ENCODE peak calls at places on chromosome 13, in nine cellular contexts. T, V, E, J, U, S, X, F and G are unnamed samples.

GRCh38 chr13:58056411-58056810 is 424.9 kb downstream of the PCDH17 start:
- DNase-seq in V (no peak), U (no peak), X (no peak), T (no peak), E (no peak), J (no peak), S (no peak), F (no peak), G (no peak)

GRCh38 chr13:107518292-107518691 is 697.0 kb downstream of the LIG4 start:
- DNase-seq in J (peak), S (no peak), T (no peak), E (no peak), U (no peak), F (no peak), X (peak), V (peak), G (no peak)

GRCh38 chr13:30681489-30682242 is 53.7 kb upstream of the ALOX5AP start:
- DNase-seq in X (no peak), S (peak), V (no peak), E (no peak), J (no peak), F (no peak), T (no peak), U (no peak), G (no peak)

GRCh38 chr13:41289463-41289881 is 21.6 kb upstream of the NAA16 start:
- DNase-seq in T (no peak), S (no peak), J (no peak), E (no peak), V (no peak), F (no peak), X (no peak), U (no peak), G (no peak)

GRCh38 chr13:44573071-44573470 is 3.1 kb downstream of the TSC22D1 start:
- DNase-seq in T (no peak), S (no peak), V (no peak), E (no peak), J (no peak), X (peak), U (no peak), F (no peak), G (no peak)

GRCh38 chr13:80339841-80340642 is 884 bp downstream of the SPRY2 start:
- DNase-seq in E (peak), T (no peak), X (peak), S (no peak), J (peak), F (peak), U (peak), V (peak), G (peak)

GRCh38 chr13:50994651-50995050 is 85.1 kb downstream of the RNASEH2B start:
- DNase-seq in T (no peak), U (peak), V (no peak), S (no peak), X (no peak), J (no peak), E (no peak), F (no peak), G (no peak)

GRCh38 chr13:80436571-80437169 is 95.7 kb upstream of the SPRY2 start:
- DNase-seq in T (no peak), J (no peak), F (peak), V (no peak), E (no peak), X (no peak), U (peak), S (peak), G (no peak)

GRCh38 chr13:33150146-33150545 is 133.9 kb downstream of the KL start:
- DNase-seq in X (no peak), S (peak), J (no peak), F (no peak), E (no peak), V (peak), T (no peak), U (no peak), G (no peak)

GRCh38 chr13:45048890-45049407 is 59.6 kb downstream of the GPALPP1 start:
- DNase-seq in X (no peak), E (no peak), U (no peak), S (no peak), V (no peak), T (no peak), F (no peak), J (no peak), G (no peak)

GRCh38 chr13:85383291-85383690 is 415.9 kb downstream of the SLITRK6 start:
- DNase-seq in S (no peak), V (no peak), U (no peak), E (no peak), F (no peak), X (no peak), T (no peak), J (no peak), G (no peak)

GRCh38 chr13:45036206-45036605 is 46.9 kb downstream of the GPALPP1 start:
- DNase-seq in V (no peak), S (no peak), F (no peak), X (peak), E (no peak), U (no peak), J (no peak), T (no peak), G (no peak)

GRCh38 chr13:21012211-21012610 is 49.2 kb downstream of the LATS2 start:
- DNase-seq in U (no peak), F (no peak), T (no peak), S (no peak), J (no peak), E (peak), X (no peak), V (no peak), G (no peak)

GRCh38 chr13:85261757-85262346 is 537.4 kb downstream of the SLITRK6 start:
- DNase-seq in E (no peak), X (peak), T (no peak), S (no peak), V (peak), U (no peak), J (peak), F (no peak), G (no peak)

GRCh38 chr13:53100394-53101063 is 71.9 kb downstream of the OLFM4 start:
- DNase-seq in F (no peak), V (no peak), X (no peak), T (no peak), E (no peak), S (no peak), U (no peak), J (peak), G (no peak)

GRCh38 chr13:39269004-39269403 is 230.7 kb downstream of the NHLRC3 start:
- DNase-seq in U (no peak), T (no peak), F (no peak), E (no peak), V (no peak), J (no peak), X (no peak), S (no peak), G (no peak)

GRCh38 chr13:21749410-21749809 is 78.5 kb downstream of the FGF9 start:
- DNase-seq in E (no peak), U (no peak), X (no peak), S (no peak), F (no peak), V (peak), T (no peak), J (no peak), G (no peak)

GRCh38 chr13:87986639-87987250 is 315.6 kb downstream of the SLITRK5 start:
- DNase-seq in V (no peak), X (no peak), F (no peak), U (no peak), J (no peak), S (no peak), E (no peak), T (no peak), G (no peak)

GRCh38 chr13:105655046-105655445 is 880.4 kb downstream of the EFNB2 start:
- DNase-seq in F (no peak), E (no peak), S (peak), X (no peak), J (no peak), U (no peak), T (no peak), V (peak), G (no peak)

GRCh38 chr13:45696610-45697226 is 5.4 kb upstream of the CBY2 start:
- DNase-seq in T (no peak), E (no peak), U (no peak), X (no peak), S (no peak), J (no peak), F (no peak), V (peak), G (no peak)

GRCh38 chr13:24308488-24309020 is 826 bp upstream of the C1QTNF9 start:
- DNase-seq in T (no peak), U (no peak), V (no peak), E (no peak), J (no peak), X (no peak), F (no peak), S (no peak), G (no peak)

GRCh38 chr13:24308068-24308445 is 1.3 kb upstream of the C1QTNF9 start:
- DNase-seq in T (no peak), V (no peak), S (no peak), X (no peak), J (no peak), U (no peak), E (no peak), F (no peak), G (no peak)

GRCh38 chr13:24313449-24313848 is 4.1 kb downstream of the C1QTNF9 start:
- DNase-seq in V (no peak), F (no peak), X (peak), S (peak), E (no peak), U (no peak), T (no peak), J (no peak), G (no peak)
- TF ChIP-seq CTCF in V (peak), F (peak), X (peak), S (peak), E (no peak), U (no peak), T (peak), J (peak), G (no peak)

GRCh38 chr13:100986571-100986970 is 312.0 kb upstream of the TMTC4 start:
- DNase-seq in U (no peak), T (no peak), E (no peak), V (no peak), X (no peak), S (no peak), J (no peak), F (no peak), G (no peak)

GRCh38 chr13:100989424-100989823 is 314.8 kb upstream of the TMTC4 start:
- DNase-seq in F (no peak), E (no peak), T (no peak), S (no peak), U (no peak), J (no peak), V (no peak), X (no peak), G (no peak)

GRCh38 chr13:100984349-100984748 is 309.8 kb upstream of the TMTC4 start:
- DNase-seq in U (no peak), F (no peak), J (no peak), T (no peak), V (peak), X (no peak), S (no peak), E (no peak), G (no peak)

GRCh38 chr13:100983111-100983510 is 308.5 kb upstream of the TMTC4 start:
- DNase-seq in E (no peak), V (no peak), J (no peak), U (no peak), F (no peak), X (no peak), T (no peak), S (no peak), G (no peak)

GRCh38 chr13:100987993-100988392 is 313.4 kb upstream of the TMTC4 start:
- DNase-seq in X (peak), T (no peak), J (peak), V (peak), F (no peak), U (no peak), S (peak), E (no peak), G (no peak)
- TF ChIP-seq CTCF in X (peak), T (no peak), J (no peak), V (peak), F (no peak), U (no peak), S (peak), E (no peak), G (no peak)

GRCh38 chr13:99768986-99769385 is 202.6 kb downstream of the ZIC5 start:
- DNase-seq in S (no peak), V (no peak), E (no peak), J (no peak), U (no peak), X (no peak), T (no peak), F (no peak), G (no peak)

GRCh38 chr13:99765869-99766268 is 205.7 kb downstream of the ZIC5 start:
- DNase-seq in T (no peak), E (no peak), S (no peak), J (no peak), V (no peak), X (no peak), U (no peak), F (no peak), G (no peak)

DNA sequence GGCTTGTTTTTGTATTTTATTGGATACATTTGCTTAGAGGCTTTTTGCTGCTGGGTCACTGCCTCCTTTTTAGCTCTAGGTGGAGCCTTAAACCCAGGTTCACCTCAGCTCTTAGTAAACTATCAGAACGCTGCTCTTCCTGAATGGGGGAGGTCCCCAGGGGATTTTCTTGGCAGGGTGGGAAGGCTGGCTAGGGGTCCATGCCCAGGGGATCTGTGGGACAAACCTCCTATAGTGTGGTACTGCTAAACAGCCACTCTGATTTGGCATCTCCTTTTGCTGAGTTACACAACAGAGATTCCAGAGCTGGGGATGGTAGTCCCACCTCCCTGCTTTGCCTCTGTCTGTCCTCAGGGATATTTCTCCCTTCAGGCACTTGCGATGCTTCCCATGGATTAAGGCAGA is 204.9 kb downstream of the ZIC5 start:
- DNase-seq in E (no peak), F (no peak), X (peak), J (no peak), V (no peak), T (no peak), S (no peak), U (no peak), G (no peak)
- TF ChIP-seq CTCF in E (no peak), F (no peak), X (peak), J (no peak), V (no peak), T (no peak), S (no peak), U (no peak), G (no peak)

DNA sequence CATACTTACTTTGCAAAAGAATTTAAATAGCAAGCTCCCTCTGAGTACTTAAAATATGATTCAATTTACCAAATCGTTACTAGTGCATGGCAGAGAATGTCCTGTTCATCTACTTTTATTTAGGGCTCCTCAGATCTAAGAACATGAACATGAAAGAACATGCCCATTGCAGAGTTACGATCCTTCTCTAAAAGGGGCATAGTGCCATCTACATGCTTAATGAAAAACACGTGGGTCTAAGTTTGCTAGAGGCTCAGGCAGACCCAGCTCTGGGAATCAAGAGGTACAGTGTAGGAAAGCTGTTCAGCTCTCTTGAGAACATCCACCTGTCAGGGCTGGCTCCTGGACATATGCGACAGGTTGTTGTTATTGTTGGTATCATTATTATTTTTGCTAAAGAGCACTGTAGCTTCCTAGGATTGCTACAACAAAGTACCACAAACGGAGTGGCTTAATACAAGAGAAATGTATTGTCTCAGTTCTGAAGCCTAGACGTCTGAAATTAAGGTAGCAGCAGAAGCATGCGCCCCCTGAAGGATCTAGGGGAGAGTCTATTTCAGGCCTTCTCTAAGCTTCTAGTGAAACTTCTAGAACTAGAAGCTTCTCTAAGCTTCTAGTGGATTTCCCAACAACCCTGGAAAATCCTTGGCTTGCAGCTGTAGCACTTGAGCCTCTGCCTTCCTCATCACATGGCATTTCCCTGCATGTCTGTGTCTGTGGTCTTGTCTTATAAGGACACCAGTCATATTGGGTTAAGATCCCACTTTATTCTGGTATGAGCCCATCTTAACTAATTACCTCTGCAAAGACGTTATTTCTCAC is 133.9 kb downstream of the DCT start:
- DNase-seq in T (no peak), E (no peak), F (no peak), U (no peak), X (no peak), J (peak), V (peak), S (peak), G (no peak)
- TF ChIP-seq CTCF in T (no peak), E (no peak), F (no peak), U (no peak), X (peak), J (no peak), V (peak), S (no peak), G (no peak)

DNA sequence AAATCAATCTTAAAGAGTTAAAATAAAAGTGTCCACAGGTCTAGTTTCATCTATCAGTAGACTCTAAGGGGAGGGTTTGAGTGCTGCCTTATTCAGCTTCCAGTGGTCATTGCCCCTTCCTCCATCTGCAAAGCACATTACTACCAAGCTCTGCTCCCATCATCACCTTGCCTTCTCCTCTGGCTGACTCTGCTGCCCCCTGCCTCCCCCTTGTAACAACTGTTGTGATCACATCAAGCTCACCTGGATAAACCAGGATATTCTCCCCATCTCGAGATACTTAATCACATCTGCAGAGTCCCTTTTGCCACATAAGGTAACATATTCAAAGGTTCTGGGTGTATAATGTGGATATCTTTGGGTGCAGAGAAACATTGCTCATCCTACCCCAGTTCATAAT is 43.3 kb upstream of the GPC6 start:
- DNase-seq in F (no peak), S (no peak), E (no peak), T (no peak), J (no peak), V (no peak), U (no peak), X (peak), G (no peak)
- TF ChIP-seq CTCF in F (no peak), S (no peak), E (no peak), T (no peak), J (no peak), V (no peak), U (no peak), X (peak), G (no peak)

GRCh38 chr13:48302920-48303330 is 626 bp upstream of the RB1 start:
- DNase-seq in F (no peak), X (no peak), T (no peak), V (no peak), E (no peak), J (no peak), U (no peak), S (peak), G (no peak)

GRCh38 chr13:48299591-48299990 is 4.0 kb upstream of the RB1 start:
- DNase-seq in X (no peak), S (no peak), F (no peak), U (no peak), E (no peak), V (no peak), T (no peak), J (no peak), G (no peak)

GRCh38 chr13:48304132-48304876 is 753 bp downstream of the RB1 start:
- DNase-seq in V (peak), X (no peak), S (peak), E (peak), T (no peak), F (peak), U (peak), J (peak), G (peak)

DNA sequence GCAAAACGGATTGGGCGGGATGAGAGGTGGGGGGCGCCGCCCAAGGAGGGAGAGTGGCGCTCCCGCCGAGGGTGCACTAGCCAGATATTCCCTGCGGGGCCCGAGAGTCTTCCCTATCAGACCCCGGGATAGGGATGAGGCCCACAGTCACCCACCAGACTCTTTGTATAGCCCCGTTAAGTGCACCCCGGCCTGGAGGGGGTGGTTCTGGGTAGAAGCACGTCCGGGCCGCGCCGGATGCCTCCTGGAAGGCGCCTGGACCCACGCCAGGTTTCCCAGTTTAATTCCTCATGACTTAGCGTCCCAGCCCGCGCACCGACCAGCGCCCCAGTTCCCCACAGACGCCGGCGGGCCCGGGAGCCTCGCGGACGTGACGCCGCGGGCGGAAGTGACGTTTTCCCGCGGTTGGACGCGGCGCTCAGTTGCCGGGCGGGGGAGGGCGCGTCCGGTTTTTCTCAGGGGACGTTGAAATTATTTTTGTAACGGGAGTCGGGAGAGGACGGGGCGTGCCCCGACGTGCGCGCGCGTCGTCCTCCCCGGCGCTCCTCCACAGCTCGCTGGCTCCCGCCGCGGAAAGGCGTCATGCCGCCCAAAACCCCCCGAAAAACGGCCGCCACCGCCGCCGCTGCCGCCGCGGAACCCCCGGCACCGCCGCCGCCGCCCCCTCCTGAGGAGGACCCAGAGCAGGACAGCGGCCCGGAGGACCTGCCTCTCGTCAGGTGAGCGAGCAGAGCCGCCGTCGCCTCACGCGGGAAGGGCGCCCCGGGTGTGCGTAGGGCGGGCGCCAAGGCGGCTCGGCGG is at the start of gene RB1:
- DNase-seq in J (peak), T (peak), V (peak), U (peak), E (peak), X (peak), F (peak), S (peak), G (peak)
- TF ChIP-seq CTCF in J (no peak), T (peak), V (no peak), U (no peak), E (no peak), X (no peak), F (no peak), S (no peak), G (no peak)